ENCODE peak calls at places on chromosomes 1 and 21, in six cellular contexts. One of them, this sample, is unnamed.

GRCh38 chr1:26724938-26725337 is 29.1 kb downstream of the ARID1A start:
- DNase-seq in left ventricle myocardium inferior: no peak
- DNase-seq in MM.1S: no peak
- DNase-seq in cardiac muscle cell: no peak
- DNase-seq in foreskin keratinocyte: no peak
- DNase-seq in tibial artery: no peak
- DNase-seq in this sample: no peak

GRCh38 chr1:59013276-59013927 is 229.6 kb upstream of the JUN start:
- DNase-seq in foreskin keratinocyte: peak
- DNase-seq in MM.1S: peak
- DNase-seq in tibial artery: peak
- DNase-seq in left ventricle myocardium inferior: peak
- DNase-seq in cardiac muscle cell: peak
- DNase-seq in this sample: peak

GRCh38 chr1:43805340-43805739 is 98.0 kb downstream of the ST3GAL3 start:
- DNase-seq in foreskin keratinocyte: no peak
- DNase-seq in MM.1S: no peak
- DNase-seq in cardiac muscle cell: no peak
- DNase-seq in left ventricle myocardium inferior: no peak
- DNase-seq in tibial artery: no peak
- DNase-seq in this sample: no peak

GRCh38 chr1:52041551-52042185 is 8.1 kb upstream of the KTI12 start:
- DNase-seq in MM.1S: no peak
- DNase-seq in tibial artery: no peak
- DNase-seq in foreskin keratinocyte: peak
- DNase-seq in left ventricle myocardium inferior: no peak
- DNase-seq in cardiac muscle cell: no peak
- DNase-seq in this sample: no peak

GRCh38 chr1:203471841-203472240 is 3.8 kb upstream of the PRELP start:
- DNase-seq in foreskin keratinocyte: no peak
- DNase-seq in tibial artery: peak
- DNase-seq in MM.1S: no peak
- DNase-seq in cardiac muscle cell: no peak
- DNase-seq in left ventricle myocardium inferior: no peak
- DNase-seq in this sample: no peak

GRCh38 chr1:4745560-4745959 is 91.2 kb downstream of the AJAP1 start:
- DNase-seq in left ventricle myocardium inferior: no peak
- DNase-seq in tibial artery: no peak
- DNase-seq in cardiac muscle cell: no peak
- DNase-seq in foreskin keratinocyte: peak
- DNase-seq in MM.1S: peak
- DNase-seq in this sample: no peak

GRCh38 chr21:41636636-41637625 is 129.0 kb upstream of the TMPRSS2 start:
- DNase-seq in foreskin keratinocyte: no peak
- DNase-seq in MM.1S: no peak
- DNase-seq in tibial artery: no peak
- DNase-seq in cardiac muscle cell: no peak
- DNase-seq in left ventricle myocardium inferior: no peak
- DNase-seq in this sample: no peak

GRCh38 chr1:172671591-172671990 is 12.7 kb downstream of the FASLG start:
- DNase-seq in foreskin keratinocyte: peak
- DNase-seq in MM.1S: no peak
- DNase-seq in cardiac muscle cell: no peak
- DNase-seq in tibial artery: no peak
- DNase-seq in left ventricle myocardium inferior: no peak
- DNase-seq in this sample: no peak

GRCh38 chr1:7534061-7534825 is 236.9 kb upstream of the VAMP3 start:
- DNase-seq in left ventricle myocardium inferior: no peak
- DNase-seq in tibial artery: no peak
- DNase-seq in MM.1S: no peak
- DNase-seq in foreskin keratinocyte: no peak
- DNase-seq in cardiac muscle cell: no peak
- DNase-seq in this sample: no peak

GRCh38 chr1:19484338-19484792 is 974 bp downstream of the CAPZB start:
- DNase-seq in tibial artery: peak
- DNase-seq in MM.1S: no peak
- DNase-seq in foreskin keratinocyte: no peak
- DNase-seq in cardiac muscle cell: no peak
- DNase-seq in left ventricle myocardium inferior: no peak
- DNase-seq in this sample: no peak

GRCh38 chr1:176605151-176605550 is 142.2 kb downstream of the PAPPA2 start:
- DNase-seq in cardiac muscle cell: no peak
- DNase-seq in left ventricle myocardium inferior: no peak
- DNase-seq in MM.1S: no peak
- DNase-seq in tibial artery: no peak
- DNase-seq in foreskin keratinocyte: peak
- DNase-seq in this sample: no peak

GRCh38 chr1:20448626-20449215 is 37.3 kb downstream of the CAMK2N1 start:
- DNase-seq in tibial artery: no peak
- DNase-seq in foreskin keratinocyte: no peak
- DNase-seq in cardiac muscle cell: no peak
- DNase-seq in MM.1S: no peak
- DNase-seq in left ventricle myocardium inferior: no peak
- DNase-seq in this sample: no peak

GRCh38 chr1:67336783-67337182 is 29.1 kb downstream of the IL12RB2 start:
- DNase-seq in foreskin keratinocyte: no peak
- DNase-seq in cardiac muscle cell: peak
- DNase-seq in left ventricle myocardium inferior: no peak
- DNase-seq in MM.1S: no peak
- DNase-seq in tibial artery: no peak
- DNase-seq in this sample: no peak

GRCh38 chr21:42592156-42592820 is 61.1 kb upstream of the PDE9A start:
- DNase-seq in tibial artery: no peak
- DNase-seq in foreskin keratinocyte: no peak
- DNase-seq in MM.1S: no peak
- DNase-seq in cardiac muscle cell: no peak
- DNase-seq in left ventricle myocardium inferior: no peak
- DNase-seq in this sample: no peak

GRCh38 chr1:111406325-111406768 is 21.2 kb downstream of the OVGP1 start:
- DNase-seq in left ventricle myocardium inferior: no peak
- DNase-seq in tibial artery: no peak
- DNase-seq in foreskin keratinocyte: peak
- DNase-seq in MM.1S: peak
- DNase-seq in cardiac muscle cell: no peak
- DNase-seq in this sample: peak

GRCh38 chr1:201147396-201148015 is 6.8 kb downstream of the TMEM9 start:
- DNase-seq in MM.1S: no peak
- DNase-seq in tibial artery: no peak
- DNase-seq in left ventricle myocardium inferior: no peak
- DNase-seq in cardiac muscle cell: no peak
- DNase-seq in foreskin keratinocyte: no peak
- DNase-seq in this sample: no peak

GRCh38 chr1:181354865-181355264 is 128.5 kb upstream of the CACNA1E start:
- DNase-seq in MM.1S: no peak
- DNase-seq in tibial artery: no peak
- DNase-seq in left ventricle myocardium inferior: no peak
- DNase-seq in cardiac muscle cell: no peak
- DNase-seq in foreskin keratinocyte: peak
- DNase-seq in this sample: no peak

GRCh38 chr1:42657981-42658879 is at the start of gene PPIH:
- DNase-seq in cardiac muscle cell: peak
- DNase-seq in left ventricle myocardium inferior: peak
- DNase-seq in tibial artery: peak
- DNase-seq in MM.1S: peak
- DNase-seq in foreskin keratinocyte: peak
- DNase-seq in this sample: peak
- TF ChIP-seq CTCF in cardiac muscle cell: no peak
- TF ChIP-seq CTCF in left ventricle myocardium inferior: peak
- TF ChIP-seq CTCF in tibial artery: peak
- TF ChIP-seq CTCF in MM.1S: peak
- TF ChIP-seq CTCF in foreskin keratinocyte: peak
- TF ChIP-seq CTCF in this sample: no peak

GRCh38 chr1:25664800-25665199 is 48.2 kb downstream of the MAN1C1 start:
- DNase-seq in foreskin keratinocyte: no peak
- DNase-seq in cardiac muscle cell: no peak
- DNase-seq in left ventricle myocardium inferior: no peak
- DNase-seq in tibial artery: no peak
- DNase-seq in MM.1S: no peak
- DNase-seq in this sample: no peak
- TF ChIP-seq CTCF in foreskin keratinocyte: no peak
- TF ChIP-seq CTCF in cardiac muscle cell: no peak
- TF ChIP-seq CTCF in left ventricle myocardium inferior: no peak
- TF ChIP-seq CTCF in tibial artery: no peak
- TF ChIP-seq CTCF in MM.1S: no peak
- TF ChIP-seq CTCF in this sample: no peak

GRCh38 chr1:56147459-56147858 is 431.9 kb downstream of the PLPP3 start:
- DNase-seq in foreskin keratinocyte: no peak
- DNase-seq in MM.1S: no peak
- DNase-seq in left ventricle myocardium inferior: no peak
- DNase-seq in cardiac muscle cell: no peak
- DNase-seq in tibial artery: no peak
- DNase-seq in this sample: no peak

GRCh38 chr1:56147020-56147419 is 432.3 kb downstream of the PLPP3 start:
- DNase-seq in MM.1S: no peak
- DNase-seq in tibial artery: no peak
- DNase-seq in left ventricle myocardium inferior: no peak
- DNase-seq in cardiac muscle cell: no peak
- DNase-seq in foreskin keratinocyte: no peak
- DNase-seq in this sample: no peak

GRCh38 chr1:56150441-56151215 is 428.7 kb downstream of the PLPP3 start:
- DNase-seq in left ventricle myocardium inferior: no peak
- DNase-seq in tibial artery: no peak
- DNase-seq in MM.1S: no peak
- DNase-seq in cardiac muscle cell: no peak
- DNase-seq in foreskin keratinocyte: no peak
- DNase-seq in this sample: no peak

GRCh38 chr1:56149761-56150160 is 429.6 kb downstream of the PLPP3 start:
- DNase-seq in left ventricle myocardium inferior: no peak
- DNase-seq in foreskin keratinocyte: no peak
- DNase-seq in MM.1S: no peak
- DNase-seq in cardiac muscle cell: no peak
- DNase-seq in tibial artery: no peak
- DNase-seq in this sample: no peak

DNA sequence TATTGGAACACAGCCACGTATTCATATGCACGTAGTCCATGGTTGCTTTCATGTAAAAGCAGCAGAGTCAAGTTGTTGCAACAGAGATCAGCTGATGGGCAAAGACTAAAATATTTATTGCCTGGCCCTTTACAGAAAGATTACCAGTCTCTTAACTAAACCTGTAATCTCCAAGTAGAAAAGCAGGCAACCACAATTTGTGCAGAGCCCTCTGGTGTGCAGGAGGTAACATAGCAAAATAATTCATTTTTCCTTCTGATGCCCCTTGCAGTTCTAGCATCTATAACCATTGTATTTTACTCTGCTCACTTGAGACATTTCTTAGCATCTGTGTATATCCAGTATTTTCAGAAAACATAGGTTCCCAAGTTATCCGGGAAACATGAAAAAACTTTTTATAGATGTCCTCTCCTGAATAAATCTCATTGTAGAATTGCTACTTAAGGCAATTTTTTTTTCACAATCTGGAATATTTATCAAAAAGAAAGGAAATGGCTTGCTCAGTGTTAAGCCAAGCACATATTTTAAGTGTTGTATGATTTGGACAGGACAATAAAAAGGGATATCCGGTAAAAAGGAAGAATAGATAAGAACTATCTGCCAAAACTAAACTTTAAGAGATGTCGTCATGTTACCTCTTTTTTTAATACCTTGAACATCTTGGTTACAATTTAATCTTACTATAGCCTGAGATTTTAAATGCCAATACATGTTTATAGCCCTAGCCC is 430.7 kb downstream of the PLPP3 start:
- DNase-seq in cardiac muscle cell: no peak
- DNase-seq in foreskin keratinocyte: no peak
- DNase-seq in left ventricle myocardium inferior: no peak
- DNase-seq in MM.1S: no peak
- DNase-seq in tibial artery: no peak
- DNase-seq in this sample: no peak
- TF ChIP-seq CTCF in cardiac muscle cell: peak
- TF ChIP-seq CTCF in foreskin keratinocyte: peak
- TF ChIP-seq CTCF in left ventricle myocardium inferior: peak
- TF ChIP-seq CTCF in MM.1S: peak
- TF ChIP-seq CTCF in tibial artery: no peak
- TF ChIP-seq CTCF in this sample: peak

GRCh38 chr21:45877821-45878469 is 103.6 kb upstream of the COL6A1 start:
- DNase-seq in tibial artery: no peak
- DNase-seq in foreskin keratinocyte: no peak
- DNase-seq in MM.1S: no peak
- DNase-seq in cardiac muscle cell: no peak
- DNase-seq in left ventricle myocardium inferior: no peak
- DNase-seq in this sample: no peak
- TF ChIP-seq CTCF in tibial artery: no peak
- TF ChIP-seq CTCF in foreskin keratinocyte: no peak
- TF ChIP-seq CTCF in MM.1S: no peak
- TF ChIP-seq CTCF in cardiac muscle cell: no peak
- TF ChIP-seq CTCF in left ventricle myocardium inferior: no peak
- TF ChIP-seq CTCF in this sample: no peak

GRCh38 chr1:153667439-153667838 is 3.4 kb downstream of the ILF2 start:
- DNase-seq in left ventricle myocardium inferior: no peak
- DNase-seq in foreskin keratinocyte: no peak
- DNase-seq in tibial artery: no peak
- DNase-seq in cardiac muscle cell: no peak
- DNase-seq in MM.1S: no peak
- DNase-seq in this sample: no peak

GRCh38 chr1:153669606-153670005 is 1.2 kb downstream of the ILF2 start:
- DNase-seq in foreskin keratinocyte: no peak
- DNase-seq in tibial artery: no peak
- DNase-seq in left ventricle myocardium inferior: no peak
- DNase-seq in cardiac muscle cell: no peak
- DNase-seq in MM.1S: no peak
- DNase-seq in this sample: no peak

GRCh38 chr1:153670257-153670858 is 435 bp downstream of the ILF2 start:
- DNase-seq in cardiac muscle cell: no peak
- DNase-seq in MM.1S: no peak
- DNase-seq in tibial artery: no peak
- DNase-seq in foreskin keratinocyte: no peak
- DNase-seq in left ventricle myocardium inferior: no peak
- DNase-seq in this sample: no peak

DNA sequence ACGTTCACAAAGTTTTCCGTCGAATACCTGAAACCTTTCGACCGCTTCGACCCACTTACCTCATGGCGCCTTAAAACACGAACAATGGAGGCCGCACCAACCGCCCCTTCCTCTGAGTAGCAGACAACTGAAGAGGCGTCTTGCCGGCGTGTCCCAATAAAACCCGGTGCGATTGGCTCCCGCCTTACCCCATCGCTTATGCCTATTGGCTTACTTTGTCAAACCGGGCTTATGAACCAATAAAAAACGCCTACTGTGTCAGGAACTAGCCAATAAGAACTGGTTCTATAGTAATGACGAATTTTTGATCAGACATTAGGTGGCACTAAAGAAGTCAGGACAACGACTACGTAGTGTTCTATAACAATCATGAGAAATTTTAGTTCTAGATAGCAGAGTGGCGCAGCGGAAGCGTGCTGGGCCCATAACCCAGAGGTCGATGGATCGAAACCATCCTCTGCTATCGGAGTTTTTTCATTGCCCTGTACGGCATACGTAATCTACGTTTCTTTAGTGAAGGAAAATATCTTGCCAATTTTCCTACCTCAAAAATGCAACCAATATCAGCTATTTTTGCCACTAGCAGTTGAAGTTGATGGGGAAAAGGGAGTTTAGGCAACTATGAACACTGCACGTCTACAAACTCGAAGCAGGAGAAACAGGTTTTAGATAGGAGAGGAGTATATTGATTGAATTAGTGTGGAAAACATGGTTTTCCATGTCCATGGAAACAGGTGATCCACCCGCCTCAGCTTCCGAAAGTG is at the start of gene ILF2:
- DNase-seq in MM.1S: peak
- DNase-seq in tibial artery: peak
- DNase-seq in cardiac muscle cell: peak
- DNase-seq in left ventricle myocardium inferior: peak
- DNase-seq in foreskin keratinocyte: peak
- DNase-seq in this sample: peak
- TF ChIP-seq CTCF in MM.1S: peak
- TF ChIP-seq CTCF in tibial artery: no peak
- TF ChIP-seq CTCF in cardiac muscle cell: peak
- TF ChIP-seq CTCF in left ventricle myocardium inferior: no peak
- TF ChIP-seq CTCF in foreskin keratinocyte: peak
- TF ChIP-seq CTCF in this sample: peak

GRCh38 chr1:162950187-162950586 is 89.2 kb upstream of the CCDC190 start:
- DNase-seq in left ventricle myocardium inferior: no peak
- DNase-seq in foreskin keratinocyte: no peak
- DNase-seq in cardiac muscle cell: no peak
- DNase-seq in tibial artery: no peak
- DNase-seq in MM.1S: no peak
- DNase-seq in this sample: no peak
- TF ChIP-seq CTCF in left ventricle myocardium inferior: no peak
- TF ChIP-seq CTCF in foreskin keratinocyte: no peak
- TF ChIP-seq CTCF in cardiac muscle cell: no peak
- TF ChIP-seq CTCF in tibial artery: no peak
- TF ChIP-seq CTCF in MM.1S: no peak
- TF ChIP-seq CTCF in this sample: no peak